ENCODE peak calls at places on chromosomes 4 and X, in ten cellular contexts. N is HCT116, W is DMS79, J is DMS153, D is NCI-H2081, A is T-helper 2 cell, M is activated gamma-delta T cell treated with Interleukin-2 at 50 U/mL for 16 hours, Y is skeletal muscle cell, P is NCI-H2029 treated with DMSO at 0.1 percent for 48 hours, R is neural crest cell. E is an unnamed sample.

GRCh38 chr4:77449996-77450395 is 155.6 kb upstream of the CXCL13 start:
- DNase-seq in N (no peak), W (no peak), J (no peak), D (no peak), A (no peak), M (no peak), Y (no peak), P (no peak), R (no peak), E (no peak)

GRCh38 chrX:29487214-29487613 is 728.1 kb upstream of the MAGEB2 start:
- DNase-seq in N (no peak), W (no peak), J (no peak), D (no peak), A (no peak), M (no peak), Y (no peak), P (no peak), R (no peak), E (no peak)

GRCh38 chrX:31483336-31483735 is 411.5 kb upstream of the FTHL17 start:
- DNase-seq in N (no peak), W (no peak), J (no peak), D (no peak), A (no peak), M (no peak), Y (peak; percentile 45), P (no peak), R (no peak), E (no peak)

GRCh38 chr4:48877827-48878535 is 28.6 kb downstream of the OCIAD2 start:
- DNase-seq in N (no peak), W (no peak), J (no peak), D (no peak), A (peak; percentile 13), M (no peak), Y (no peak), P (no peak), R (no peak), E (no peak)

GRCh38 chr4:125062079-125062478 is 252.7 kb upstream of the FAT4 start:
- DNase-seq in N (no peak), W (no peak), J (no peak), D (no peak), A (no peak), M (no peak), Y (no peak), P (no peak), R (no peak), E (no peak)

GRCh38 chr4:62018537-62018936 is 818.4 kb downstream of the ADGRL3 start:
- DNase-seq in N (no peak), W (no peak), J (no peak), D (no peak), A (no peak), M (no peak), Y (no peak), P (no peak), R (no peak), E (no peak)

GRCh38 chrX:153469811-153470410 is 465 bp downstream of the HAUS7 start:
- DNase-seq in N (no peak), W (no peak), J (no peak), D (no peak), A (peak; percentile 40), M (no peak), Y (no peak), P (no peak), R (peak; percentile 16), E (no peak)

GRCh38 chr4:168713193-168713592 is 216.3 kb downstream of the PALLD start:
- DNase-seq in N (no peak), W (no peak), J (peak; percentile 98), D (peak; percentile 48), A (no peak), M (no peak), Y (no peak), P (no peak), R (no peak), E (no peak)

GRCh38 chr4:3308691-3309090 is 15.9 kb downstream of the RGS12 start:
- DNase-seq in N (no peak), W (no peak), J (peak; percentile 57), D (peak; percentile 17), A (no peak), M (no peak), Y (no peak), P (peak; percentile 31), R (no peak), E (no peak)

GRCh38 chrX:120486786-120487185 is 17.7 kb upstream of the LAMP2 start:
- DNase-seq in N (no peak), W (no peak), J (no peak), D (no peak), A (no peak), M (no peak), Y (no peak), P (no peak), R (no peak), E (no peak)

GRCh38 chr4:6742989-6743388 is 27.0 kb downstream of the BLOC1S4 start:
- DNase-seq in N (no peak), W (no peak), J (no peak), D (no peak), A (no peak), M (no peak), Y (no peak), P (no peak), R (no peak), E (no peak)

GRCh38 chr4:176654565-176655216 is 138.0 kb downstream of the VEGFC start:
- DNase-seq in N (no peak), W (no peak), J (no peak), D (no peak), A (no peak), M (no peak), Y (no peak), P (no peak), R (no peak), E (no peak)

GRCh38 chr4:127709456-127709855 is 20.7 kb upstream of the SLC25A31 start:
- DNase-seq in N (no peak), W (no peak), J (peak; percentile 24), D (no peak), A (no peak), M (no peak), Y (no peak), P (no peak), R (no peak), E (no peak)

GRCh38 chrX:110201799-110202198 is 116.1 kb downstream of the AMMECR1 start:
- DNase-seq in N (no peak), W (no peak), J (no peak), D (no peak), A (no peak), M (no peak), Y (no peak), P (no peak), R (no peak), E (no peak)

GRCh38 chr4:113468165-113469022 is 293.1 kb downstream of the CAMK2D start:
- DNase-seq in N (peak; percentile 98), W (no peak), J (peak; percentile 8), D (no peak), A (peak; percentile 34), M (no peak), Y (peak; percentile 99), P (no peak), R (no peak), E (no peak)

GRCh38 chr4:47315346-47315745 is 148.2 kb downstream of the COMMD8 start:
- DNase-seq in N (no peak), W (no peak), J (no peak), D (no peak), A (peak; percentile 52), M (no peak), Y (peak; percentile 36), P (no peak), R (no peak), E (no peak)

GRCh38 chr4:175705407-175705806 is 106.7 kb downstream of the GPM6A start:
- DNase-seq in N (no peak), W (no peak), J (no peak), D (peak; percentile 86), A (no peak), M (no peak), Y (peak; percentile 0), P (no peak), R (peak; percentile 39), E (no peak)

GRCh38 chr4:88158360-88159136 is at the start of gene ABCG2:
- DNase-seq in N (no peak), W (no peak), J (no peak), D (peak; percentile 27), A (peak; percentile 37), M (no peak), Y (no peak), P (no peak), R (peak; percentile 30), E (no peak)

GRCh38 chr4:177119693-177120092 is 190.0 kb upstream of the NEIL3 start:
- DNase-seq in N (no peak), W (no peak), J (no peak), D (no peak), A (no peak), M (no peak), Y (no peak), P (no peak), R (no peak), E (no peak)

GRCh38 chrX:80765226-80765625 is 44.5 kb downstream of the BRWD3 start:
- DNase-seq in N (no peak), W (no peak), J (no peak), D (no peak), A (no peak), M (no peak), Y (peak; percentile 23), P (no peak), R (no peak), E (no peak)

GRCh38 chrX:94854251-94854650 is 1180.2 kb downstream of the FAM133A start:
- DNase-seq in N (no peak), W (no peak), J (no peak), D (no peak), A (no peak), M (no peak), Y (no peak), P (no peak), R (no peak), E (no peak)

E was measured in NCI-H2107.